ENCODE peak calls at places on chromosomes 4 and X, in six cellular contexts. T is activated CD8-positive, alpha-beta memory T cell treated with anti-CD3 and anti-CD28 coated beads, Interleukin-2, amount 50 U/mL, for 4 hours; F is mammary epithelial cell; B is KG1; S is naive thymus-derived CD8-positive, alpha-beta T cell; M is LoVo. C is an unnamed sample.

GRCh38 chr4:174627473-174627872 is 105.2 kb upstream of the HPGD start:
- DNase-seq in B (no peak), T (no peak), F (peak), S (no peak), M (no peak), C (no peak)

GRCh38 chrX:1442724-1443367 is 9.9 kb downstream of the ASMTL start:
- DNase-seq in F (no peak), T (peak), S (no peak), M (no peak), B (no peak), C (peak)

GRCh38 chr4:3044812-3045499 is 29.4 kb downstream of the HTT-AS start:
- DNase-seq in F (no peak), T (no peak), B (no peak), S (no peak), M (no peak), C (peak)

GRCh38 chr4:71816676-71817303 is 32.9 kb upstream of the GC start:
- DNase-seq in S (no peak), T (no peak), F (no peak), M (no peak), B (no peak), C (no peak)

GRCh38 chr4:118389731-118390520 is 37.1 kb upstream of the PRSS12 start:
- DNase-seq in T (no peak), S (no peak), M (no peak), F (no peak), B (no peak), C (no peak)

GRCh38 chr4:153468587-153468986 is 2.4 kb downstream of the TMEM131L start:
- DNase-seq in F (no peak), T (no peak), S (no peak), M (no peak), B (no peak), C (no peak)

GRCh38 chrX:110125435-110125834 is 122.5 kb downstream of the TMEM164 start:
- DNase-seq in B (no peak), S (no peak), M (no peak), F (no peak), T (no peak), C (no peak)

GRCh38 chr4:184671101-184671500 is 21.6 kb downstream of the PRIMPOL start:
- DNase-seq in T (no peak), F (peak), M (no peak), S (no peak), B (no peak), C (no peak)

GRCh38 chr4:2799971-2800690 is 7.2 kb downstream of the SH3BP2 start:
- DNase-seq in T (no peak), B (no peak), M (no peak), S (no peak), F (no peak), C (no peak)

GRCh38 chr4:70667710-70668535 is 1.6 kb upstream of the JCHAIN start:
- DNase-seq in B (no peak), S (no peak), F (no peak), T (no peak), M (no peak), C (no peak)

GRCh38 chr4:76655566-76656479 is 220.8 kb downstream of the SHROOM3 start:
- DNase-seq in M (no peak), S (no peak), T (no peak), F (no peak), B (no peak), C (no peak)

GRCh38 chrX:1452497-1453389 is at the start of gene ASMTL:
- DNase-seq in F (peak), S (peak), M (peak), B (no peak), T (peak), C (peak)

GRCh38 chr4:138595731-138596465 is 353.7 kb upstream of the SLC7A11 start:
- DNase-seq in T (no peak), B (no peak), F (no peak), M (no peak), S (no peak), C (no peak)

GRCh38 chr4:7725951-7726350 is 213.7 kb downstream of the AFAP1 start:
- DNase-seq in B (no peak), M (no peak), S (no peak), T (no peak), F (peak), C (no peak)

GRCh38 chr4:168857546-168858314 is 152.3 kb downstream of the CBR4 start:
- DNase-seq in M (no peak), T (no peak), S (no peak), F (no peak), B (no peak), C (no peak)

GRCh38 chr4:74536557-74536956 is 91.6 kb downstream of the AREG start:
- DNase-seq in T (no peak), S (no peak), B (no peak), M (no peak), F (no peak), C (no peak)